ENCODE peak calls at places on chromosomes 16 and 17, in nine cellular contexts. A is CD4-positive, alpha-beta T cell; X is DMS79; U is naive B cell; W is uterus; M is choroid plexus epithelial cell; O is osteoblast; I is germinal center; J is stimulated activated CD8-positive, alpha-beta memory T cell treated with anti-CD3 and anti-CD28 coated beads, Interleukin-7, amount 100 ng/mL, for 48 hours. G is an unnamed sample.

GRCh38 chr16:87101903-87102302 is 215.3 kb downstream of the C16orf95 start:
- DNase-seq in A (no peak), X (no peak), U (no peak), W (no peak), M (peak), O (peak), I (no peak), J (no peak), G (no peak)

GRCh38 chr17:21125862-21126261 is 902 bp upstream of the DHRS7B start:
- DNase-seq in A (peak), X (no peak), U (peak), W (no peak), M (no peak), O (no peak), I (peak), J (peak), G (no peak)

GRCh38 chr17:68443974-68444464 is 13.3 kb downstream of the WIPI1 start:
- DNase-seq in A (no peak), X (no peak), U (no peak), W (no peak), M (no peak), O (no peak), I (no peak), J (no peak), G (no peak)

GRCh38 chr17:77011173-77012011 is 129.4 kb upstream of the SEC14L1 start:
- DNase-seq in A (peak), X (no peak), U (peak), W (no peak), M (peak), O (peak), I (no peak), J (no peak), G (no peak)

GRCh38 chr17:71936977-71937376 is 183.8 kb upstream of the SOX9 start:
- DNase-seq in A (no peak), X (no peak), U (no peak), W (no peak), M (no peak), O (no peak), I (no peak), J (no peak), G (no peak)

GRCh38 chr16:86292942-86293341 is 217.4 kb upstream of the FOXF1 start:
- DNase-seq in A (no peak), X (no peak), U (no peak), W (no peak), M (no peak), O (no peak), I (no peak), J (no peak), G (no peak)

GRCh38 chr17:1907818-1908698 is 78.3 kb downstream of the RPA1 start:
- DNase-seq in A (no peak), X (no peak), U (no peak), W (no peak), M (peak), O (peak), I (peak), J (no peak), G (peak)

GRCh38 chr17:80653856-80654255 is 109.2 kb downstream of the RPTOR start:
- DNase-seq in A (no peak), X (no peak), U (no peak), W (no peak), M (no peak), O (no peak), I (no peak), J (no peak), G (no peak)

GRCh38 chr17:7548585-7549400 is at the start of gene TNFSF12:
- DNase-seq in A (peak), X (no peak), U (peak), W (peak), M (peak), O (peak), I (peak), J (no peak), G (peak)

GRCh38 chr16:11752856-11753255 is 10.2 kb upstream of the TXNDC11 start:
- DNase-seq in A (no peak), X (no peak), U (no peak), W (no peak), M (no peak), O (no peak), I (no peak), J (no peak), G (no peak)

GRCh38 chr16:84449156-84450140 is 55.0 kb downstream of the MEAK7 start:
- DNase-seq in A (no peak), X (peak), U (no peak), W (no peak), M (no peak), O (no peak), I (no peak), J (no peak), G (no peak)

GRCh38 chr17:41992576-41992975 is 24.7 kb downstream of the DNAJC7 start:
- DNase-seq in A (no peak), X (no peak), U (no peak), W (no peak), M (peak), O (peak), I (no peak), J (no peak), G (no peak)

GRCh38 chr16:52117171-52117570 is 429.8 kb downstream of the TOX3 start:
- DNase-seq in A (no peak), X (no peak), U (no peak), W (no peak), M (no peak), O (no peak), I (no peak), J (no peak), G (no peak)

GRCh38 chr17:53101706-53102105 is 721.0 kb upstream of the KIF2B start:
- DNase-seq in A (no peak), X (no peak), U (no peak), W (no peak), M (no peak), O (no peak), I (no peak), J (no peak), G (no peak)

GRCh38 chr16:65049679-65050078 is 72.2 kb downstream of the CDH11 start:
- DNase-seq in A (no peak), X (no peak), U (no peak), W (no peak), M (no peak), O (no peak), I (no peak), J (no peak), G (no peak)

GRCh38 chr17:2172447-2172938 is 117.6 kb downstream of the HIC1 start:
- DNase-seq in A (no peak), X (no peak), U (no peak), W (peak), M (no peak), O (no peak), I (no peak), J (no peak), G (no peak)

GRCh38 chr16:27333104-27333503 is 19.3 kb downstream of the IL4R start:
- DNase-seq in A (no peak), X (no peak), U (no peak), W (no peak), M (no peak), O (no peak), I (no peak), J (no peak), G (no peak)

GRCh38 chr17:17880577-17881196 is 43.9 kb upstream of the SREBF1 start:
- DNase-seq in A (no peak), X (no peak), U (no peak), W (no peak), M (no peak), O (no peak), I (no peak), J (no peak), G (no peak)

GRCh38 chr16:9072806-9073341 is 18.6 kb upstream of the HAPSTR1 start:
- DNase-seq in A (no peak), X (peak), U (no peak), W (no peak), M (peak), O (peak), I (no peak), J (peak), G (peak)

GRCh38 chr16:67767953-67768352 is 38.4 kb downstream of the RANBP10 start:
- DNase-seq in A (no peak), X (no peak), U (no peak), W (no peak), M (peak), O (peak), I (no peak), J (no peak), G (peak)

GRCh38 chr16:28563218-28563617 is 9.5 kb downstream of the SGF29 start:
- DNase-seq in A (no peak), X (no peak), U (no peak), W (no peak), M (no peak), O (no peak), I (no peak), J (no peak), G (no peak)

GRCh38 chr16:14489460-14489859 is 140.6 kb downstream of the PARN start:
- DNase-seq in A (no peak), X (no peak), U (no peak), W (no peak), M (peak), O (no peak), I (no peak), J (no peak), G (no peak)

GRCh38 chr16:50021509-50021908 is 3.5 kb upstream of the CNEP1R1 start:
- DNase-seq in A (no peak), X (no peak), U (no peak), W (no peak), M (peak), O (no peak), I (no peak), J (no peak), G (no peak)

GRCh38 chr16:3640207-3640606 is 14.3 kb upstream of the DNASE1 start:
- DNase-seq in A (no peak), X (no peak), U (no peak), W (no peak), M (peak), O (no peak), I (no peak), J (no peak), G (no peak)

GRCh38 chr16:56547949-56548567 is 16.8 kb upstream of the MT4 start:
- DNase-seq in A (no peak), X (no peak), U (no peak), W (no peak), M (no peak), O (no peak), I (no peak), J (no peak), G (no peak)

GRCh38 chr16:74372953-74373846 is 2.9 kb upstream of the NPIPB15 start:
- DNase-seq in A (no peak), X (no peak), U (no peak), W (no peak), M (no peak), O (peak), I (no peak), J (no peak), G (no peak)

GRCh38 chr17:4968916-4969550 is 1.4 kb upstream of the SPAG7 start:
- DNase-seq in A (no peak), X (peak), U (no peak), W (peak), M (peak), O (peak), I (no peak), J (peak), G (no peak)

GRCh38 chr17:50556803-50557202 is 3.7 kb upstream of the CACNA1G start:
- DNase-seq in A (no peak), X (peak), U (no peak), W (no peak), M (no peak), O (no peak), I (no peak), J (no peak), G (no peak)

G was measured in GM06990.